ENCODE peak calls at places on chromosomes 11 and 22, in four cellular contexts. O is pancreas, I is GM20000, K is progenitor cell of endocrine pancreas. W is an unnamed sample.

GRCh38 chr11:64015935-64016468 is 19.7 kb upstream of the FLRT1 start:
- DNase-seq in K (no peak), O (no peak), I (no peak), W (no peak)

GRCh38 chr11:78046486-78046854 is 17.2 kb upstream of the THRSP start:
- DNase-seq in O (no peak), K (no peak), I (no peak), W (no peak)

GRCh38 chr11:48079602-48080001 is 99.2 kb downstream of the PTPRJ start:
- DNase-seq in O (no peak), K (no peak), I (no peak), W (no peak)

GRCh38 chr11:133413726-133414125 is 118.6 kb downstream of the OPCML start:
- DNase-seq in O (no peak), K (no peak), I (no peak), W (no peak)

GRCh38 chr11:26187639-26188038 is 144.3 kb upstream of the ANO3 start:
- DNase-seq in O (no peak), I (no peak), K (no peak), W (no peak)

GRCh38 chr11:95655544-95655943 is 134.0 kb downstream of the FAM76B start:
- DNase-seq in O (no peak), I (no peak), K (no peak), W (no peak)

GRCh38 chr22:37178350-37179125 is 9.5 kb downstream of the C1QTNF6 start:
- DNase-seq in O (no peak), I (no peak), K (no peak), W (no peak)

GRCh38 chr22:32469799-32470212 is 4.8 kb upstream of the FBXO7 start:
- DNase-seq in K (no peak), O (no peak), I (no peak), W (no peak)

GRCh38 chr11:102276302-102277182 is 40.7 kb upstream of the BIRC3 start:
- DNase-seq in K (no peak), I (no peak), O (no peak), W (no peak)

GRCh38 chr11:63999349-64000025 is 13.2 kb downstream of the OTUB1 start:
- DNase-seq in K (no peak), I (peak), O (peak), W (peak)

GRCh38 chr11:66337103-66337899 is 1.1 kb upstream of the RIN1 start:
- DNase-seq in I (no peak), K (no peak), O (no peak), W (peak)

GRCh38 chr22:49929553-49929979 is 11.1 kb downstream of the CRELD2 start:
- DNase-seq in O (peak), I (peak), K (peak), W (peak)

GRCh38 chr11:44003736-44004451 is 43.9 kb upstream of the ACCSL start:
- DNase-seq in O (no peak), I (no peak), K (no peak), W (no peak)

GRCh38 chr11:104892723-104893511 is 5.3 kb downstream of the CASP12 start:
- DNase-seq in K (no peak), O (no peak), I (no peak), W (no peak)

GRCh38 chr11:17145972-17146371 is 61.8 kb downstream of the PIK3C2A start:
- DNase-seq in I (peak), O (no peak), K (no peak), W (no peak)

GRCh38 chr11:130513132-130513531 is 64.7 kb downstream of the ADAMTS15 start:
- DNase-seq in K (no peak), I (no peak), O (no peak), W (no peak)

GRCh38 chr11:92152245-92152644 is 72.4 kb upstream of the FAT3 start:
- DNase-seq in O (no peak), K (no peak), I (no peak), W (no peak)

GRCh38 chr22:41517172-41518047 is 26.9 kb downstream of the POLR3H start:
- DNase-seq in O (peak), I (peak), K (peak), W (peak)

DNA sequence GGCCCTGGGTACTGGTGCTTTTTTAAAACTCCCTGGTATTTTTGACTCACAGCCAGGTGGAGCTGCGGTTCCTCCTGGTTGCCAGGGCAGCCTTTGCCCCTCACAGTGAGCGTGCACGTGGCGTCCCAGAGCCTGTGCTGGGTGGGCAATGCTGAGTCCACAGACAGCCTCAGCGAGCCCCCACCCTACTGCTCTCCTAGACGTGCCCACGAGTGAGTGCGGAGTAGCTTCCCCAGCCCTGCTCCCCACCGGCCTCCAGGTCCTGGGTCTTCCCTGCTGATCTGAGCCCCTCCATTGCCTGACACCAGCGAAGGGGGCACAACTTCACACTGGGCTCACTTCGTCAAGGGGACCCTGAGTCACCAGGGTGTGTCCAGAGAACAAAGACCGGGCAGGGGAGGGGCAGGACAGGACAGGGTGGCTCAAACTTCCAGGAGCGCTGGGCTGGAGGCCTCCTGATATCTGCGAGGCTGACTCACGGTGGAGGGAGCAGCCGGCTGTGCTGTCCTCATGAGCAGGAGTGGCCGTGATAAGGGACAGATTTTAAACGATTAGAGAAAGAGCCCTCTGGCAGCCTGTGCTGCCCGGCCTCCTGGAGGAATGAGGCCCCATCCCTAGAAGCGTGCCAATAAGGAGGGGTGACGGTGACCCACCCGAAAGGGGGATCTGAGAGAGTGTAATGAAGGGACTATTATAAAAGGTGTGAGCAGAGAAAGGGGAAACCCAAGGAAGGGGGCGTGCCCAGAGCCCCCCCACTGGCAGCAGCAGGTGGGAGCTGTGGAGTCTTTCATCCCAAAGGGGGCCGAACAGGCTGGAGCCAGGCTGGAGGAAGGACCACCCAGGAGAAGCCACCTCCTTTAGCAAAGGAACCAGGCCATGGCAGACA is 129.3 kb upstream of the FGF3 start:
- DNase-seq in O (no peak), K (no peak), I (no peak), W (no peak)
- TF ChIP-seq CTCF in O (no peak), K (peak), I (no peak), W (no peak)

GRCh38 chr11:36247493-36247892 is 41.7 kb downstream of the COMMD9 start:
- DNase-seq in K (no peak), O (no peak), I (no peak), W (no peak)
- TF ChIP-seq CTCF in K (no peak), O (no peak), I (no peak), W (no peak)

GRCh38 chr11:69014084-69014935 is 1.3 kb upstream of the MRGPRF start:
- DNase-seq in O (no peak), I (no peak), K (no peak), W (peak)

GRCh38 chr11:69014936-69015549 is 2.0 kb upstream of the MRGPRF start:
- DNase-seq in O (no peak), K (no peak), I (no peak), W (no peak)

GRCh38 chr11:69012092-69013008 is 696 bp downstream of the MRGPRF start:
- DNase-seq in O (no peak), I (peak), K (no peak), W (no peak)

GRCh38 chr11:69011624-69012091 is 1.4 kb downstream of the MRGPRF start:
- DNase-seq in O (no peak), I (no peak), K (no peak), W (no peak)

GRCh38 chr11:69013009-69013951 is at the start of gene MRGPRF:
- DNase-seq in I (peak), K (no peak), O (peak), W (peak)
- TF ChIP-seq CTCF in I (no peak), K (peak), O (no peak), W (peak)

GRCh38 chr11:117127164-117127563 is 16.9 kb upstream of the PAFAH1B2 start:
- DNase-seq in O (no peak), K (no peak), I (no peak), W (no peak)

GRCh38 chr11:117126223-117126965 is 17.7 kb upstream of the PAFAH1B2 start:
- DNase-seq in O (no peak), I (no peak), K (no peak), W (no peak)

GRCh38 chr11:117128289-117128688 is 15.8 kb upstream of the PAFAH1B2 start:
- DNase-seq in O (no peak), I (no peak), K (no peak), W (no peak)

GRCh38 chr11:117134431-117134830 is 9.7 kb upstream of the PAFAH1B2 start:
- DNase-seq in K (no peak), I (no peak), O (no peak), W (no peak)

GRCh38 chr11:117130879-117131278 is 13.2 kb upstream of the PAFAH1B2 start:
- DNase-seq in K (no peak), O (no peak), I (no peak), W (no peak)
- TF ChIP-seq CTCF in K (no peak), O (no peak), I (no peak), W (no peak)

GRCh38 chr11:4700436-4700820 is 2.8 kb upstream of the OR51E2 start:
- DNase-seq in K (no peak), I (no peak), O (no peak), W (no peak)

GRCh38 chr11:4704054-4704789 is at the start of gene MMP26:
- DNase-seq in K (no peak), I (no peak), O (no peak), W (no peak)

GRCh38 chr11:4697583-4697982 is at the start of gene OR51E2:
- DNase-seq in K (no peak), O (no peak), I (no peak), W (no peak)

GRCh38 chr11:4695442-4695841 is 2.2 kb downstream of the OR51E2 start:
- DNase-seq in O (no peak), I (no peak), K (no peak), W (no peak)

GRCh38 chr11:4699697-4700435 is 2.2 kb upstream of the OR51E2 start:
- DNase-seq in O (no peak), K (no peak), I (peak), W (no peak)
- TF ChIP-seq CTCF in O (no peak), K (no peak), I (no peak), W (no peak)

DNA sequence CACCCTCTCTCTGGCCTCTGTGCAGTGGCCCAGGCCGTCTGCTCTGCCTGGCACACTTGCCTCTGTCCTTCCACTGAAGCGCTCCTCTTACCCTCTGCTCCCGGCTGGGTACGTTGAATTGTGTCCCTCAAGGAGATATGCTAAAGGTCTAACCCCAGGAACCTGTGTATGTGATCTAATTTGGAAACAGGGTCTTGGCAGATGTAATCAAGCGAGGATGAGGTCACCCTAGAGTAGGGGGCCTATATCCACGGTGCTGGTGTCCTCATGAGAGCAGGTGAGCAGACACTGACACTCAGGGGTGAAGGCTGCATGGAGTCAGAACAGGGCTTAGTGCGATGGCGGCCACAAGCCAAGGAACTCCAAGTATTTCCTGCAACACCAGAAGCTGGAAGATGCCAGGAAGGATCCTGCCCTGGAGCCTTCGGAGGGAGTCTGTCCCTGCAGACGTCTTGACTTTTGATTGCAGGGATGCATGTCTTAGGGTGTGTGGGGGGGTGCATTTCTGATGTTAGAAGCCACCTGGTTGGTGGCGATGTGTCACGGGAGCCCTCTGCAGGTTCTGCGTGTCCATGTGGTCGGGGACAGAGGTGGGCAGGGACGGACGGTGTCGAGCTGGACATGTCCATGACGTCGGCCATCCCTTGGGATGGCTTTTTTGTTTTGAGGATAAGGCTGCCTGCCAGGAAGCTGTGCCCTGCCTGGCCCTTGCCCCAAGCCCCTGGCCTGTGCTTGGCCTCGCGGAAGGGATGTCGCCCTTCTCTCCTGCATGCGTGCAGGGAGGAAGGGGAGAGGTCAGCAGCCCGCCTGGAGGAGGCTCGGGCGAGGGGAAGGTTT is 68.6 kb downstream of the LRP5 start:
- DNase-seq in I (no peak), O (no peak), K (no peak), W (no peak)
- TF ChIP-seq CTCF in I (no peak), O (no peak), K (no peak), W (no peak)

GRCh38 chr11:69888671-69889076 is 69.5 kb upstream of the FGF3 start:
- DNase-seq in K (peak), I (peak), O (peak), W (peak)
- TF ChIP-seq CTCF in K (peak), I (peak), O (peak), W (peak)

GRCh38 chr11:79461144-79461543 is 20.3 kb upstream of the TENM4 start:
- DNase-seq in I (no peak), K (no peak), O (no peak), W (no peak)
- TF ChIP-seq CTCF in I (peak), K (peak), O (no peak), W (peak)

DNA sequence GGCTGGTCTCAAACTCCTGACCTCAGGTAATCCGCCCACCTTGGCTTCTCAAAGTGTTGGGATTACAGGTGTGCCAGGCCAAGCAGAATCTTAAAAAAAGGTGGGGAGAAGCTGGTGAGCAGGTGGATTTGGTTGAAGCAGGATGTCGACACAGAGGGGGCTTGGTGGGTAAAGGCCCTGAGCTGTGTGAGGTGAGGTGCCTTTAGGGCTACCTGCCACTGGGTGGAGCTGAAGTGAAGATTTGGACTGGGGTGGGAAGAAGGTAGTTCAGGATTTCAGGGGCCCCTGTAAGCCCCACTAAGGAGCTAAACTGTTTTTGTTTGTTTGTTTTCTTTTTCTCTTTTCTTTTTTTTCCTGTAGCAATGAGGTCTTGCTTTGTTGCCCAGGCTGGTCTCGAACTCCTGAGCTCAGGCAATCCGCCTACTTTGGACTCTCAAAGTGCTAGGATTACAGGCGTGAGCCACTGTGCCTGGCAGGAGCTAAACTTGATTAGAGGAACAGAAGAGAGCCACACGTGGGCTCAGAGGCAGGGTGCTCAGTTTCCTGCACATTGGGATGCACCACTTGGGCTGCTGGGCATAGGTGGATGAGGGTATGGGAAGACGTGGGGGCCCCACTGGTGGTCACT is 6.0 kb downstream of the P2RX6 start:
- DNase-seq in K (no peak), O (no peak), I (peak), W (no peak)
- TF ChIP-seq CTCF in K (peak), O (no peak), I (peak), W (peak)

DNA sequence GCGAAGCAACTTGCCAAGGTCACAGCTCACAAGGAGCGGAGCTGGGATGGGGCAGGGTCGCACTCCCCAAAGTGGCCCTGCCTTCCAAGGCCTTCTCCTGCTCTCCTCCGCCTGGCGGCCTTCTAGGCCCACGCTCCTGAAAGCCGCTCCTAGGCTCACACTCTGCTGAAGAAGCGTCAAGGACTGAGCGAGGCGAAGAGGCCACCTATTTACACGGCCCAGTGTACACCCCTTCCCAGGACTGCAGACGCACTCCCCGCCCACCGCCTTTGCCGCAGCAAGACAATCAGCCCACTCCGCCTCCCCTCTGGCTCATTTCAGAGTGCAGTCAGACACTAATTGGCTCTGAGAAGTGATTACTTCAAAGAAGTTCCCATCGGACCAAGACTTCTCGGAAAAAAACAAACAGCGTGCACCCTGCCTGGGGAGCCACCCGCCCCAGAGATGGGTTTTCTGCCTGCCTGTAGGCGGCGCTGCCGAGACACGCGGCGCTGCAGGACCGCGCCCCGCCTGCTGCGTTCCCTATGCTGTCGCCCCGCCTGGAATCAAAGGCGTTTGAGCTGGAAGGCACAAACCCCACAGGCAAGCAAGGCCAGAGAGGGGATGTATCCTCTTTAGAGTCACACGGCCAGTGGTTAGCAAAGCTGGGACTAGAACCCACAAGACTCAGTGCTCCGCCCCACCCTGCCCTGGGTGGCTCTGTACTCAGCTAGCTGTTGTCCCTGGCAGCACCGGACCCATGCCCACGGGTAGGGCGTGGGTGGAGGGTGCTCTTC is 414.8 kb downstream of the BUD13 start:
- DNase-seq in I (no peak), K (peak), O (no peak), W (peak)
- TF ChIP-seq CTCF in I (peak), K (peak), O (no peak), W (peak)

W was measured in glutamatergic neuron.